ENCODE peak calls at places on chromosomes 4 and X, in six cellular contexts. Z is activated T-cell treated with anti-CD3 and anti-CD28 coated beads for 1 hour; H is activated CD8-positive, alpha-beta memory T cell treated with anti-CD3 and anti-CD28 coated beads, Interleukin-2, amount 50 U/mL, for 48 hours; L is HEK293T; B is NAMALWA; P is AML-193. Q is an unnamed sample.

GRCh38 chr4:18684932-18685331 is 663.4 kb upstream of the LCORL start:
- DNase-seq in Z (no peak), H (no peak), L (no peak), B (no peak), P (no peak), Q (no peak)

GRCh38 chr4:24192018-24192641 is 302.3 kb upstream of the PPARGC1A start:
- DNase-seq in Z (no peak), H (no peak), L (no peak), B (no peak), P (no peak), Q (no peak)

GRCh38 chr4:76874176-76874575 is 23.8 kb downstream of the SOWAHB start:
- DNase-seq in Z (no peak), H (no peak), L (peak), B (peak), P (no peak), Q (no peak)

GRCh38 chr4:158781963-158782362 is 13.1 kb downstream of the FNIP2 start:
- DNase-seq in Z (no peak), H (no peak), L (no peak), B (no peak), P (no peak), Q (no peak)

GRCh38 chr4:162232349-162232748 is 68.5 kb upstream of the FSTL5 start:
- DNase-seq in Z (no peak), H (no peak), L (no peak), B (no peak), P (no peak), Q (no peak)

GRCh38 chr4:100823066-100823992 is 305.5 kb upstream of the EMCN start:
- DNase-seq in Z (no peak), H (no peak), L (no peak), B (no peak), P (no peak), Q (no peak)

GRCh38 chrX:34826964-34827363 is 115.6 kb upstream of the FAM47B start:
- DNase-seq in Z (no peak), H (no peak), L (no peak), B (no peak), P (no peak), Q (no peak)

GRCh38 chr4:5962416-5962815 is 55.8 kb downstream of the C4orf50 start:
- DNase-seq in Z (no peak), H (peak), L (no peak), B (no peak), P (no peak), Q (no peak)

GRCh38 chr4:71221510-71222466 is 117.0 kb upstream of the SLC4A4 start:
- DNase-seq in Z (no peak), H (no peak), L (no peak), B (no peak), P (no peak), Q (no peak)

GRCh38 chr4:85474818-85475630 is at the start of gene ARHGAP24:
- DNase-seq in Z (no peak), H (peak), L (peak), B (peak), P (peak), Q (no peak)

GRCh38 chrX:155745792-155746191 is 133.0 kb upstream of the TMLHE start:
- DNase-seq in Z (no peak), H (no peak), L (peak), B (no peak), P (no peak), Q (peak)

GRCh38 chr4:184310171-184310567 is 92.5 kb upstream of the ENPP6 start:
- DNase-seq in Z (peak), H (no peak), L (no peak), B (peak), P (peak), Q (no peak)

GRCh38 chr4:21726255-21726815 is 222.2 kb downstream of the KCNIP4 start:
- DNase-seq in Z (no peak), H (no peak), L (no peak), B (no peak), P (no peak), Q (no peak)

GRCh38 chrX:112826020-112826419 is 14.6 kb downstream of the AMOT start:
- DNase-seq in Z (no peak), H (no peak), L (no peak), B (no peak), P (no peak), Q (no peak)

GRCh38 chrX:40107291-40108083 is 9.7 kb upstream of the BCOR start:
- DNase-seq in Z (no peak), H (no peak), L (peak), B (no peak), P (no peak), Q (no peak)

GRCh38 chrX:252421-253291 is 28.5 kb upstream of the PLCXD1 start:
- DNase-seq in Z (no peak), H (peak), L (no peak), B (peak), P (no peak), Q (no peak)

GRCh38 chrX:18368402-18368801 is 13.9 kb upstream of the SCML2 start:
- DNase-seq in Z (no peak), H (no peak), L (no peak), B (no peak), P (no peak), Q (no peak)

GRCh38 chrX:109252789-109253188 is 229.1 kb downstream of the GUCY2F start:
- DNase-seq in Z (no peak), H (no peak), L (no peak), B (no peak), P (no peak), Q (no peak)

GRCh38 chr4:146791439-146791838 is 152.7 kb downstream of the POU4F2 start:
- DNase-seq in Z (no peak), H (no peak), L (no peak), B (no peak), P (no peak), Q (no peak)

GRCh38 chrX:155768036-155768769 is 112.9 kb upstream of the VAMP7 start:
- DNase-seq in Z (no peak), H (no peak), L (no peak), B (no peak), P (no peak), Q (no peak)